ENCODE peak calls at places on chromosome 6, in four cellular contexts. One of them, this sample, is unnamed.

GRCh38 chr6:122825180-122825579 is 36.1 kb downstream of the SMPDL3A start:
- DNase-seq in transverse colon: no peak
- DNase-seq in fibroblast of the aortic adventitia: no peak
- DNase-seq in dorsolateral prefrontal cortex: no peak
- DNase-seq in this sample: no peak

GRCh38 chr6:25332165-25332564 is 53.0 kb downstream of the CARMIL1 start:
- DNase-seq in fibroblast of the aortic adventitia: no peak
- DNase-seq in dorsolateral prefrontal cortex: no peak
- DNase-seq in transverse colon: no peak
- DNase-seq in this sample: no peak

GRCh38 chr6:70241991-70242420 is 60.9 kb downstream of the COL9A1 start:
- DNase-seq in transverse colon: peak
- DNase-seq in dorsolateral prefrontal cortex: no peak
- DNase-seq in fibroblast of the aortic adventitia: no peak
- DNase-seq in this sample: no peak

GRCh38 chr6:134080171-134080795 is 27.9 kb upstream of the SLC2A12 start:
- DNase-seq in fibroblast of the aortic adventitia: peak
- DNase-seq in dorsolateral prefrontal cortex: no peak
- DNase-seq in transverse colon: peak
- DNase-seq in this sample: no peak

GRCh38 chr6:151288711-151289398 is 49.1 kb downstream of the AKAP12 start:
- DNase-seq in fibroblast of the aortic adventitia: no peak
- DNase-seq in transverse colon: no peak
- DNase-seq in dorsolateral prefrontal cortex: no peak
- DNase-seq in this sample: no peak

GRCh38 chr6:39961178-39961577 is 26.9 kb upstream of the MOCS1 start:
- DNase-seq in fibroblast of the aortic adventitia: no peak
- DNase-seq in dorsolateral prefrontal cortex: no peak
- DNase-seq in transverse colon: no peak
- DNase-seq in this sample: no peak

GRCh38 chr6:11174245-11174616 is 58.2 kb downstream of the NEDD9 start:
- DNase-seq in transverse colon: no peak
- DNase-seq in dorsolateral prefrontal cortex: no peak
- DNase-seq in fibroblast of the aortic adventitia: no peak
- DNase-seq in this sample: no peak

GRCh38 chr6:21996425-21997207 is 300.2 kb downstream of the PRL start:
- DNase-seq in transverse colon: no peak
- DNase-seq in fibroblast of the aortic adventitia: no peak
- DNase-seq in dorsolateral prefrontal cortex: no peak
- DNase-seq in this sample: peak

GRCh38 chr6:37204014-37204751 is 34.2 kb downstream of the PIM1 start:
- DNase-seq in dorsolateral prefrontal cortex: no peak
- DNase-seq in transverse colon: peak
- DNase-seq in fibroblast of the aortic adventitia: peak
- DNase-seq in this sample: peak

GRCh38 chr6:90809035-90809434 is 222.2 kb upstream of the MAP3K7 start:
- DNase-seq in transverse colon: no peak
- DNase-seq in fibroblast of the aortic adventitia: no peak
- DNase-seq in dorsolateral prefrontal cortex: no peak
- DNase-seq in this sample: no peak

GRCh38 chr6:134447883-134448387 is 130.0 kb upstream of the SGK1 start:
- DNase-seq in dorsolateral prefrontal cortex: no peak
- DNase-seq in transverse colon: no peak
- DNase-seq in fibroblast of the aortic adventitia: peak
- DNase-seq in this sample: peak

GRCh38 chr6:19297880-19298279 is 539.3 kb upstream of the ID4 start:
- DNase-seq in fibroblast of the aortic adventitia: no peak
- DNase-seq in transverse colon: no peak
- DNase-seq in dorsolateral prefrontal cortex: no peak
- DNase-seq in this sample: no peak

GRCh38 chr6:11373208-11373607 is 140.7 kb upstream of the NEDD9 start:
- DNase-seq in dorsolateral prefrontal cortex: no peak
- DNase-seq in transverse colon: no peak
- DNase-seq in fibroblast of the aortic adventitia: no peak
- DNase-seq in this sample: no peak

GRCh38 chr6:82458705-82459104 is 95.1 kb downstream of the TPBG start:
- DNase-seq in fibroblast of the aortic adventitia: no peak
- DNase-seq in transverse colon: no peak
- DNase-seq in dorsolateral prefrontal cortex: no peak
- DNase-seq in this sample: no peak

GRCh38 chr6:102885165-102885564 is 1491.7 kb downstream of the GRIK2 start:
- DNase-seq in transverse colon: no peak
- DNase-seq in fibroblast of the aortic adventitia: no peak
- DNase-seq in dorsolateral prefrontal cortex: no peak
- DNase-seq in this sample: no peak

GRCh38 chr6:123888779-123889513 is 85.3 kb downstream of the NKAIN2 start:
- DNase-seq in fibroblast of the aortic adventitia: no peak
- DNase-seq in dorsolateral prefrontal cortex: no peak
- DNase-seq in transverse colon: no peak
- DNase-seq in this sample: no peak

GRCh38 chr6:100806280-100806679 is 74.8 kb downstream of the ASCC3 start:
- DNase-seq in dorsolateral prefrontal cortex: no peak
- DNase-seq in transverse colon: no peak
- DNase-seq in fibroblast of the aortic adventitia: no peak
- DNase-seq in this sample: no peak

GRCh38 chr6:5050009-5050408 is 35.1 kb upstream of the PPP1R3G start:
- DNase-seq in fibroblast of the aortic adventitia: no peak
- DNase-seq in dorsolateral prefrontal cortex: no peak
- DNase-seq in transverse colon: no peak
- DNase-seq in this sample: no peak

GRCh38 chr6:117840541-117840983 is 66.5 kb upstream of the SLC35F1 start:
- DNase-seq in fibroblast of the aortic adventitia: peak
- DNase-seq in transverse colon: no peak
- DNase-seq in dorsolateral prefrontal cortex: no peak
- DNase-seq in this sample: peak

GRCh38 chr6:165218816-165219215 is 90.6 kb downstream of the C6orf118 start:
- DNase-seq in dorsolateral prefrontal cortex: no peak
- DNase-seq in fibroblast of the aortic adventitia: peak
- DNase-seq in transverse colon: no peak
- DNase-seq in this sample: no peak

GRCh38 chr6:105759946-105760345 is 326.2 kb upstream of the PRDM1 start:
- DNase-seq in dorsolateral prefrontal cortex: no peak
- DNase-seq in transverse colon: no peak
- DNase-seq in fibroblast of the aortic adventitia: peak
- DNase-seq in this sample: peak

GRCh38 chr6:120874422-120874821 is 459.9 kb downstream of the TBC1D32 start:
- DNase-seq in transverse colon: no peak
- DNase-seq in dorsolateral prefrontal cortex: no peak
- DNase-seq in fibroblast of the aortic adventitia: no peak
- DNase-seq in this sample: no peak

GRCh38 chr6:162119349-162119748 is 608.2 kb downstream of the PRKN start:
- DNase-seq in dorsolateral prefrontal cortex: peak
- DNase-seq in fibroblast of the aortic adventitia: no peak
- DNase-seq in transverse colon: peak
- DNase-seq in this sample: peak

GRCh38 chr6:134517145-134517658 is 199.3 kb upstream of the SGK1 start:
- DNase-seq in transverse colon: no peak
- DNase-seq in dorsolateral prefrontal cortex: no peak
- DNase-seq in fibroblast of the aortic adventitia: peak
- DNase-seq in this sample: peak

GRCh38 chr6:132122871-132123270 is 171.7 kb upstream of the CCN2 start:
- DNase-seq in transverse colon: no peak
- DNase-seq in fibroblast of the aortic adventitia: no peak
- DNase-seq in dorsolateral prefrontal cortex: no peak
- DNase-seq in this sample: peak

GRCh38 chr6:11722224-11722623 is 56.4 kb downstream of the ADTRP start:
- DNase-seq in dorsolateral prefrontal cortex: no peak
- DNase-seq in transverse colon: no peak
- DNase-seq in fibroblast of the aortic adventitia: no peak
- DNase-seq in this sample: no peak

GRCh38 chr6:30747300-30747687 is 2.9 kb upstream of the IER3 start:
- DNase-seq in transverse colon: no peak
- DNase-seq in fibroblast of the aortic adventitia: no peak
- DNase-seq in dorsolateral prefrontal cortex: no peak
- DNase-seq in this sample: no peak

GRCh38 chr6:30750379-30750668 is 6.0 kb upstream of the IER3 start:
- DNase-seq in fibroblast of the aortic adventitia: no peak
- DNase-seq in transverse colon: no peak
- DNase-seq in dorsolateral prefrontal cortex: no peak
- DNase-seq in this sample: no peak

GRCh38 chr6:30748851-30749540 is 4.6 kb upstream of the IER3 start:
- DNase-seq in fibroblast of the aortic adventitia: no peak
- DNase-seq in dorsolateral prefrontal cortex: no peak
- DNase-seq in transverse colon: no peak
- DNase-seq in this sample: no peak

GRCh38 chr6:30748301-30748769 is 4.0 kb upstream of the IER3 start:
- DNase-seq in dorsolateral prefrontal cortex: no peak
- DNase-seq in fibroblast of the aortic adventitia: no peak
- DNase-seq in transverse colon: peak
- DNase-seq in this sample: no peak

DNA sequence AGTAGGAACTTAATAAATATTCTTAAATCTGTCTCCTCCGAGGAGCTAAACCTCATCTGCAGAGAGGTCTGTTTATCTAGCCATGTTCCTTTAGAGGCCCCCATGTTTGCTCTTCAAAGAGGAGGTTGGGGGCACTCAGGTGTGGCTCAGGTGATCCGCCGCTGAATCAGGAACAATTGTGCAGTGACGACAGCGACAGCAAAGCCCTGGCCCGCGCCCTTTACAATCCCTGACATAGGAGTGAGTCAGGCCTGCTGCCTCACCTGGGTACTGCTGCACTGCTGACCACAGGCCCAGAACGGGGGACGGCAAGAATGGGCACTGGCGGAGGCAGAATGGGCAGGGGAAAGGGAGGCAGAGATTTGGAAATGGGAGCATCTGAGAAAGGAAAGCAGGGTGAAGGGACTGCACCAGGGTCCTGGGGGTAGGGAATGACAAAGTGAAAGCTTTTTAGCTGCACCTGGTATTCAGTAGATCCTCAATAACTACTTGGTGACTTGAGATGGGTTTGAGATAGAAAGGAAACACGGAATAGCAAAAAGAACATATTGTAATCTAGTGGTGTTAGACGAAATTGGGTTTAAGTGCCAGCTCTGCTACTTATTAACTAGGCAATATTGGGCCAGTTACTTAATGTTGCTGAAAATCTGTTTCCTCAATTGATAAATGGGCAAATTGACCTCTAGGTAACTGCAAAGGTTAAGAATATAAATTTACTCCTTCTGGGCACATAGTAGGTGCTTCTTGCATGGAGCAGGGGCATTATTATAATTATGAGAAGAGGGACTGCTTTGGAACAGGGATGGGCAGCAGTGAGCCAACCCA is 5.4 kb upstream of the IER3 start:
- DNase-seq in transverse colon: peak
- DNase-seq in fibroblast of the aortic adventitia: no peak
- DNase-seq in dorsolateral prefrontal cortex: no peak
- DNase-seq in this sample: no peak
- TF ChIP-seq CTCF in transverse colon: no peak
- TF ChIP-seq CTCF in fibroblast of the aortic adventitia: no peak
- TF ChIP-seq CTCF in dorsolateral prefrontal cortex: no peak
- TF ChIP-seq CTCF in this sample: no peak

DNA sequence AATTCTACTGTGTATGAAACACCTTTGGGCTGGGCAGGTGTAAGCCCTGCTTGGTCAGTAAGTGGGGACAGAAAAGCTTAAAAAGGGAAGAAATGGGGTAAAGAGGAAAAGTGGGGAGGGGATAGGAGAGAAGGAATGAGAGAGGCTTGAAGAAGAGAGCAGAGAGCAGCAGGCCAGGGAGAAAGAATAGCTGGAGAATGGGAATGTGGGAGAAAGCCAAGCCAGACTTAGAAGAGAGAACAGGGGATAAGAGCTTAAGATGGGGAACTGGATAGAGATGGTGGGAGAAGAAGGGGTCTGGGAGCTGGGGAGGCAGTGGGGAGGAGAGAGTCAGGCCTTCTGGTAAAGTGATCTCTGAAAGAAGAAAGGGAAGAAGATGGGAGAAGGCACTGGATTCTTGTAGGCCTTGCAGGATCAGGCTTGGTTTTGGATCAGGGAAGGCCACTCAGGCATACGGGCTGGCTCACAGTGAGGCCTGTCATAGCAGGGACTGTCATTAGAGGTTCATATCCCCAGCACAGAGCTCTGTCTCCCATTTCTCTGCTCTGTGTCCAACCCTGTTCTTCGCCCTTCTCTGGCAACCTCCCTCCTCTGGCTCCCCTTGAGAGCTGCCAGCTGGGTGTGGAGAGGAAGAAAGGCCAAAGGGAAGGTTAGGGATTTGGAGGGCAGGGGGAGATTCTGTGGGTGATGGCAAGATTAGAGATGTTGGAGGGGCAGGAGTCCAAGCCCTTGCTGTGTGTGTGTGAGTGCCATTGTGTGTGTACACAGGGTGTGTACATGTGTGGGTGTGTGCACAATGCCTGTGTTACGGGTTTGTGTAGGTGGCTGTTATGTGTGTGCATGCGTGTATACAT is 9.3 kb downstream of the SYNGAP1 start:
- DNase-seq in transverse colon: no peak
- DNase-seq in fibroblast of the aortic adventitia: no peak
- DNase-seq in dorsolateral prefrontal cortex: no peak
- DNase-seq in this sample: no peak
- TF ChIP-seq CTCF in transverse colon: no peak
- TF ChIP-seq CTCF in fibroblast of the aortic adventitia: no peak
- TF ChIP-seq CTCF in dorsolateral prefrontal cortex: no peak
- TF ChIP-seq CTCF in this sample: no peak

DNA sequence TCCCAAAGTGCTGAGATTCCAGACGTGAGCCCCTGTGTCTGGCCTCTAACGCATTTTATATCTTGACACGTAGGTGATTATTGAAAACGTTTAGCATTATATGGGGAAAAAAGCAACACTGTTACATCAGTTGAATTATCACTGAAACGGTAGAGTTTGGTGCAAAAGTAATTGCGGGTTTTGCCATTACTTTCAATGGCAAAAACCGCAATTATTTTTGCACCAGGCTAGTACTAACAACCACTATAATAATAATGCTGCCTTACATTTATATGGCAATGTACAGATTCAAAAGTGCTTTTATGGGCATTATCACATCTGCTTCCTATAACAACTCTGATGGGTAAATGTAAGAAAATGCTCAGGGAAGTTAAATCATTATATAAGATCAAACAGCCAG is 57.3 kb downstream of the OPRM1 start:
- DNase-seq in fibroblast of the aortic adventitia: no peak
- DNase-seq in dorsolateral prefrontal cortex: no peak
- DNase-seq in transverse colon: no peak
- DNase-seq in this sample: no peak
- TF ChIP-seq CTCF in fibroblast of the aortic adventitia: no peak
- TF ChIP-seq CTCF in dorsolateral prefrontal cortex: no peak
- TF ChIP-seq CTCF in transverse colon: no peak
- TF ChIP-seq CTCF in this sample: no peak

DNA sequence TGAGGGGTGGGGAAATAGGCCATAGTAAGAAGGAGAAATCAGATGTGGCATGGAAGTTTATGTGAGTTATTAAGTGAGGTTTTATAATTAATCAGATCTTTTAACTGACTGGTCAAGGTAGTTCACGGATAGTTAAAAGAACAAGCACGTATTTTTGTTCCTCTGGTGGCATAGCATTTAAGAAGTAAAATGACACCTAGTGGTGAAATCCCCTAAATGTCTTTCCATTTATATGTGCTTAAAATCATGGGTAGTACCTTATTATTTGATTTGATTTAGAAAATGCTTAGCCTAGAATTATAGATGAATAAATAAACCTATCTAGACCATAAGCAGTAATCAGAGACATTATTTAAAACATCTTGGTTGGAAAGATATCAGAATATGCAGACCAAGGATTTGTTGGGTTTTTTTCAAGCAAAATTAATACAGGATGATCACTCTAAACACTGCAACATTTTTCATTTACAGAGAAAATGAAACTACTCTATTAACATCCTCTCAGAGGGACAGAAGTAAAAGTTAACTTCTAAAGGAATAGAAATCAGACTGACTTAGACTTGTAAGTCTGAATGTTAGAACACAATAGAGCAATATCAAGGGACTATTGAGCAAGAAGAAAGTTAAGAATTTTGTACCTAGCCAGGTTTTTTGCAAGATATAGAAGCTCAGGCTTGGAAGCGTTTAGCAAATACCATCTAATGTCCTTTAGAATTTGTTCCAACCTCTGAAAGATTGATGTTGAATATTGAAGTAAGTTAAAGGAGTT is 81.1 kb downstream of the STXBP5 start:
- DNase-seq in transverse colon: no peak
- DNase-seq in fibroblast of the aortic adventitia: peak
- DNase-seq in dorsolateral prefrontal cortex: no peak
- DNase-seq in this sample: peak
- TF ChIP-seq CTCF in transverse colon: peak
- TF ChIP-seq CTCF in fibroblast of the aortic adventitia: peak
- TF ChIP-seq CTCF in dorsolateral prefrontal cortex: peak
- TF ChIP-seq CTCF in this sample: peak

This sample was measured in astrocyte of the spinal cord.